ENCODE peak calls at places on chromosomes 7 and 10, in ten cellular contexts. C, M, J, O, A, W, Q, F, S and D are unnamed samples.

GRCh38 chr10:42885491-42886270 is 103.1 kb downstream of the BMS1 start:
- DNase-seq in C (no peak), M (no peak), J (no peak), O (no peak), A (no peak), W (no peak), Q (no peak), F (no peak), S (no peak), D (no peak)

GRCh38 chr10:76577455-76577854 is 1060.2 kb downstream of the KCNMA1 start:
- DNase-seq in C (no peak), M (no peak), J (no peak), O (no peak), A (no peak), W (no peak), Q (no peak), F (no peak), S (no peak), D (no peak)

GRCh38 chr10:13722747-13723657 is 136.2 kb downstream of the PRPF18 start:
- DNase-seq in C (no peak), M (peak), J (no peak), O (no peak), A (no peak), W (peak), Q (no peak), F (peak), S (no peak), D (no peak)

GRCh38 chr7:151624246-151624928 is 104.7 kb upstream of the RHEB start:
- DNase-seq in C (no peak), M (no peak), J (peak), O (no peak), A (no peak), W (no peak), Q (no peak), F (no peak), S (no peak), D (no peak)

GRCh38 chr10:56370217-56371113 is 9.4 kb upstream of the ZWINT start:
- DNase-seq in C (no peak), M (no peak), J (peak), O (no peak), A (no peak), W (no peak), Q (no peak), F (peak), S (no peak), D (no peak)

GRCh38 chr10:100019824-100020160 is 10.0 kb upstream of the DNMBP start:
- DNase-seq in C (no peak), M (no peak), J (no peak), O (no peak), A (no peak), W (peak), Q (no peak), F (no peak), S (no peak), D (no peak)

GRCh38 chr10:13536674-13537366 is 8.0 kb upstream of the BEND7 start:
- DNase-seq in C (peak), M (peak), J (peak), O (no peak), A (peak), W (peak), Q (peak), F (peak), S (peak), D (no peak)

GRCh38 chr10:132349766-132350165 is 17.8 kb downstream of the LRRC27 start:
- DNase-seq in C (no peak), M (peak), J (no peak), O (no peak), A (no peak), W (no peak), Q (no peak), F (no peak), S (no peak), D (no peak)

GRCh38 chr10:63583909-63584747 is 62.9 kb downstream of the REEP3 start:
- DNase-seq in C (no peak), M (no peak), J (no peak), O (no peak), A (no peak), W (peak), Q (no peak), F (no peak), S (no peak), D (no peak)

GRCh38 chr7:136947347-136947746 is 78.9 kb downstream of the CHRM2 start:
- DNase-seq in C (no peak), M (no peak), J (no peak), O (no peak), A (no peak), W (peak), Q (no peak), F (peak), S (no peak), D (no peak)

GRCh38 chr10:8183241-8183704 is 128.8 kb downstream of the GATA3 start:
- DNase-seq in C (no peak), M (no peak), J (peak), O (no peak), A (no peak), W (peak), Q (no peak), F (peak), S (no peak), D (no peak)

GRCh38 chr10:5574642-5575131 is 49.9 kb downstream of the CALML3 start:
- DNase-seq in C (no peak), M (no peak), J (no peak), O (no peak), A (no peak), W (no peak), Q (peak), F (no peak), S (no peak), D (no peak)

GRCh38 chr7:81507231-81507630 is 262.6 kb downstream of the HGF start:
- DNase-seq in C (no peak), M (no peak), J (no peak), O (no peak), A (no peak), W (no peak), Q (no peak), F (no peak), S (no peak), D (no peak)

GRCh38 chr10:122336332-122336731 is 38.2 kb upstream of the PLEKHA1 start:
- DNase-seq in C (no peak), M (no peak), J (no peak), O (no peak), A (no peak), W (no peak), Q (no peak), F (no peak), S (no peak), D (no peak)

GRCh38 chr7:28128608-28129007 is 52.0 kb downstream of the JAZF1 start:
- DNase-seq in C (no peak), M (no peak), J (no peak), O (no peak), A (no peak), W (peak), Q (no peak), F (peak), S (no peak), D (no peak)

GRCh38 chr10:71274901-71275796 is 43.9 kb upstream of the SLC29A3 start:
- DNase-seq in C (no peak), M (no peak), J (no peak), O (no peak), A (no peak), W (no peak), Q (no peak), F (no peak), S (no peak), D (no peak)

GRCh38 chr7:143416565-143417149 is 8.0 kb upstream of the EPHA1 start:
- DNase-seq in C (peak), M (peak), J (no peak), O (no peak), A (no peak), W (peak), Q (no peak), F (peak), S (no peak), D (no peak)

GRCh38 chr10:27759483-27760281 is 14.1 kb upstream of the MKX start:
- DNase-seq in C (no peak), M (no peak), J (no peak), O (no peak), A (no peak), W (no peak), Q (no peak), F (no peak), S (peak), D (no peak)

GRCh38 chr7:27101906-27102577 is 441 bp downstream of the HOXA2 start:
- DNase-seq in C (no peak), M (no peak), J (no peak), O (no peak), A (no peak), W (no peak), Q (peak), F (no peak), S (no peak), D (no peak)

DNA sequence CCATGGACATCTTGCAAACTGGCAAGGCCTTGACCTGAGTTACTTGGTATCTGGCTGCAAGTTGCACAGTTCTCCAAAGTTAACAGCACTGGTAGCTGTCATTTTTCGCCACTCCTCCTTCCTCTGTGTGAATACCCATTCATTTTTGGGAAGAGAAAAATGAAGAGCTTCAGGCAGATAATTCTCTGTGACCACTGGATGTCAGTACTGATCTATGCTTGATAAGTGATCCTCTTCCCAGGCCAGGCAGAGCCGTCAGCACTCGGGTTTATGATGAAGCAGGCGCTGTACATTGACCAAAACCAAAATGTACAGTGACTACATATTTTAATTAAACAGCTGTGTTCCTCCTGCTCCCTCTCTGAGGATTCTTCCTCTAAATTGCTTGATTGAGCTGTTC is 55.9 kb upstream of the PDZD8 start:
- DNase-seq in C (no peak), M (no peak), J (no peak), O (no peak), A (no peak), W (no peak), Q (no peak), F (peak), S (no peak), D (no peak)
- TF ChIP-seq CTCF in C (no peak), M (no peak), J (no peak), O (no peak), A (no peak), W (no peak), Q (no peak), F (peak), S (no peak), D (no peak)

GRCh38 chr7:147428075-147428474 is 1162.5 kb upstream of the C7orf33 start:
- DNase-seq in C (no peak), M (no peak), J (no peak), O (no peak), A (no peak), W (no peak), Q (no peak), F (no peak), S (no peak), D (no peak)

GRCh38 chr7:147436718-147437117 is 1153.8 kb upstream of the C7orf33 start:
- DNase-seq in C (no peak), M (no peak), J (no peak), O (no peak), A (no peak), W (no peak), Q (no peak), F (no peak), S (no peak), D (no peak)

GRCh38 chr7:147432068-147432467 is 1158.5 kb upstream of the C7orf33 start:
- DNase-seq in C (no peak), M (no peak), J (no peak), O (no peak), A (no peak), W (peak), Q (no peak), F (no peak), S (peak), D (no peak)
- TF ChIP-seq CTCF in C (no peak), M (no peak), J (no peak), O (no peak), A (peak), W (peak), Q (no peak), F (no peak), S (no peak), D (no peak)

DNA sequence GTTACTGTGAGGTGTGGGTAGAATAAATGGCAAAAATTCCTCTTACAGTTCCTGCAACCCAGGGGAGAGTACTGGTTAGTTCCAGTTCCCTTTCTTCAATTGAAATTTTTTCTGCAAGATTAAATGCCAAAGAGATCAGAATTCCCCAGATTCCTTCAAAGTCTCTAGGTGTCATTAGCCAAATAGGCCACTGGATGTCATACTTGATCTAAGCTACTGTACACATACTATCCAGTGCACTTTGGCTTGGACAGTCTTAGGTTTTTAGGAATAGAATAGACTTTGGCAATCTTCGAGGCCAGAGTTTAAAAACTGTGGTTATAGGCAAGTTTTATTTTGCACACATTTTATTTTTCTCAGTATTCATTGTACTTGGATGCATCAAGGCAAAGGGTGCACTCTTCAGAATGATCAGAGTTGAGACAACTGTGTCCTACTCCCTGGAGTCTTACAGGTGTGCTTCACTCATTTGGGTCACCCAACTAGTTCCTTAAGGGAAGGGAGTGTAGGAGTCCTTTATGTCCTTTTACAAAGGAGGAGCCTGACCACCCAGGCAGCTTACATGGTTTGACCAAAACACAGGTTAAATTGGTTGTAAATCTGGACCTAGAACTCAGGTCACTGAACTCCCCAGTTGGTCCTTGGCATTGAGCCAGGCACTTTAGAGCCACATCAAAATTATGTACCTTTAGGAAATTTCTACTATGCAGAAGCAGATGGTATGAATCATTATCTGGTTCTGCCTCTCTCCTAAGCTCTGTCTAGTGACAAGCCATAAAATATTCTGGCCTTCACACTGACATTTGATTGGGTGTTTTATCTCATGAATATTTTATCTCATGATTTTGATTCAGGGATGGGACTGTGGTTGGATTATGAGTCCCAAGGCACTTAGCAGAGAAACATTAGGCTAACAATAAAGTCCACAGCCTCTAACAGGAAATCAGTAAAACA is 49.5 kb downstream of the ASAH2B start:
- DNase-seq in C (no peak), M (peak), J (no peak), O (no peak), A (no peak), W (peak), Q (no peak), F (peak), S (no peak), D (no peak)
- TF ChIP-seq CTCF in C (no peak), M (peak), J (no peak), O (no peak), A (peak), W (peak), Q (peak), F (peak), S (peak), D (no peak)

GRCh38 chr7:101559586-101559985 is 69.5 kb downstream of the MYL10 start:
- DNase-seq in C (no peak), M (peak), J (no peak), O (peak), A (no peak), W (no peak), Q (no peak), F (no peak), S (no peak), D (no peak)
- TF ChIP-seq CTCF in C (no peak), M (no peak), J (no peak), O (no peak), A (no peak), W (no peak), Q (no peak), F (no peak), S (no peak), D (no peak)

DNA sequence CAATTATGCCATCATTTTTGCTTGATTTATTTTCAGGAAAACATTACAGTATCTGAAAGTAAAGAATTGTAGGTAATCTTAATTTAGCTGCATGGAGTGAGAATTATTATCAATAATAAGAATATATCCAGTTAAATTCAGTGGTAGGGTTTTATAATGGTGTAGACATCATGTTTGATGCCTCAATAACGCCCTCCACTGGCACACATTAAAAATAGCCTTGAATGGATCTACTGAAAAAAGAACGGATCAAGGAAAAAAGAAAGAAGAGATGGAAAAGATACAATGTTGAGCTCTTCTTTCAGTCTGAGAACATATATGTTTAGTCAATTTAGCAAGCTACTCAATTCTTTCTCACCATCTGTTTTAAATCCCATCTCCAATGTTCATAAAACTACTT is 319.2 kb downstream of the CDC14C start:
- DNase-seq in C (no peak), M (no peak), J (no peak), O (no peak), A (no peak), W (no peak), Q (no peak), F (no peak), S (no peak), D (no peak)
- TF ChIP-seq CTCF in C (no peak), M (no peak), J (no peak), O (no peak), A (no peak), W (no peak), Q (no peak), F (peak), S (peak), D (no peak)

GRCh38 chr10:15245530-15245929 is 77.0 kb upstream of the NMT2 start:
- DNase-seq in C (no peak), M (no peak), J (peak), O (no peak), A (no peak), W (peak), Q (no peak), F (peak), S (peak), D (no peak)
- TF ChIP-seq CTCF in C (peak), M (peak), J (peak), O (no peak), A (peak), W (peak), Q (no peak), F (peak), S (no peak), D (no peak)

DNA sequence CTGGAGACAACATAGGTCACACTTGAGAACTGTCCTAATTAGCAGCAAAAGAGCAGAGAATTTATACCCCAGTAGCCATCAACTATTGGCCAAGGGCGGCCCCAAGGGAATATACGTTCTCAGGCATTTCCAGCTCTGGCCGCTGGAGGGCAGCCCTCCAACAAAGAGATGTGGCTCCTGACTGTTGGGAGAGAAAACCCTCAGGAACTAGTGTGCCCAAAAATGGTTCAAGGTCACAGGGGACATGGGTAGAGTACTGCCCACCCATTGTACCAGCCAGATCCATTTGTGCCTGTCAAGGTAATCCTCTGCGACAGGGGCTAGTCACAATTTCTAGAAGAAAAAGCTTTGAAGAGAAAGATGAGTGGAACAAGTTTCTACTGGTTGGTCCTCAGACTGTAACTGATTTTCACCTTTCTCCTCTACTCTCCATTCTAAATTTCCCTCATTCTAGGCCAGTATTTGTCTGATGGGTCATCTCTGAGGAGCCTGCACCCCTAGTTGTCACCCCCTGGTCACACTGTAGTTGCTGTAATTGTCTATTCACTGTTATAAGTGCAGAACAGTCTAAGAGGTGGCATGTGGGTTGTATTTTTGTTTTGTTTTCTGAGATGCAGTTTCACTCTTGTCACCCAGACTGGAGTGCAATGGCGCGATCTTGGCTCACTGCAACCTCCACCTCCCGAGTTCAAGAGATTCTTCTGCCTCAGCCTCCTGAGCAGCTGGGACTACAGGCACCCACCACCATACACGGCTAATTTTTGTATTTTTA is 14.7 kb upstream of the C7orf33 start:
- DNase-seq in C (peak), M (peak), J (peak), O (peak), A (no peak), W (peak), Q (peak), F (peak), S (peak), D (peak)
- TF ChIP-seq CTCF in C (peak), M (peak), J (peak), O (no peak), A (peak), W (peak), Q (peak), F (peak), S (peak), D (peak)

GRCh38 chr7:117403737-117404136 is 23.6 kb downstream of the ASZ1 start:
- DNase-seq in C (no peak), M (no peak), J (no peak), O (no peak), A (no peak), W (no peak), Q (no peak), F (no peak), S (no peak), D (no peak)

GRCh38 chr7:117399820-117400422 is 27.4 kb downstream of the ASZ1 start:
- DNase-seq in C (peak), M (peak), J (no peak), O (no peak), A (no peak), W (peak), Q (no peak), F (peak), S (no peak), D (no peak)

GRCh38 chr7:117402109-117402508 is 25.2 kb downstream of the ASZ1 start:
- DNase-seq in C (no peak), M (no peak), J (no peak), O (no peak), A (no peak), W (peak), Q (no peak), F (no peak), S (no peak), D (no peak)

GRCh38 chr7:117405519-117405918 is 21.8 kb downstream of the ASZ1 start:
- DNase-seq in C (no peak), M (no peak), J (no peak), O (no peak), A (no peak), W (no peak), Q (no peak), F (no peak), S (no peak), D (no peak)

GRCh38 chr7:117401293-117402002 is 25.8 kb downstream of the ASZ1 start:
- DNase-seq in C (no peak), M (no peak), J (no peak), O (no peak), A (no peak), W (peak), Q (no peak), F (no peak), S (peak), D (no peak)
- TF ChIP-seq CTCF in C (no peak), M (no peak), J (no peak), O (no peak), A (no peak), W (peak), Q (no peak), F (peak), S (peak), D (no peak)